ENCODE peak calls at places on chromosomes 2 and 18, in five cellular contexts. N is astrocyte of the spinal cord, U is GM12864, E is right atrium auricular region, V is AG10803. J is an unnamed sample.

GRCh38 chr2:216281881-216282280 is 90.4 kb downstream of the MARCHF4 start:
- DNase-seq in V (no peak), N (no peak), U (no peak), E (no peak), J (no peak)

GRCh38 chr2:48112911-48113687 is 206.8 kb upstream of the FBXO11 start:
- DNase-seq in E (no peak), N (peak; percentile 7), U (no peak), V (peak; percentile 60), J (no peak)

GRCh38 chr18:3151379-3152264 is 68.1 kb downstream of the MYOM1 start:
- DNase-seq in V (peak; percentile 32), N (peak; percentile 33), E (no peak), U (no peak), J (no peak)

GRCh38 chr2:225334524-225334923 is 65.0 kb upstream of the NYAP2 start:
- DNase-seq in N (peak; percentile 85), V (no peak), U (no peak), E (no peak), J (no peak)

GRCh38 chr2:85580206-85580605 is 2.8 kb downstream of the VAMP8 start:
- DNase-seq in V (no peak), U (no peak), N (no peak), E (no peak), J (no peak)

GRCh38 chr2:33529771-33530481 is 53.5 kb downstream of the RASGRP3 start:
- DNase-seq in U (no peak), V (peak; percentile 99), E (no peak), N (peak; percentile 89), J (no peak)

GRCh38 chr2:191637182-191638078 is 40.5 kb upstream of the NABP1 start:
- DNase-seq in U (no peak), N (peak; percentile 53), V (peak; percentile 73), E (no peak), J (no peak)

GRCh38 chr2:33215299-33215698 is 261.1 kb upstream of the RASGRP3 start:
- DNase-seq in N (peak; percentile 96), E (peak; percentile 74), U (no peak), V (peak; percentile 92), J (no peak)

GRCh38 chr2:120934891-120935338 is 199.2 kb downstream of the GLI2 start:
- DNase-seq in N (peak; percentile 88), U (no peak), E (peak; percentile 83), V (peak; percentile 89), J (peak; percentile 71)

GRCh38 chr2:101311390-101312019 is 3.0 kb upstream of the RNF149 start:
- DNase-seq in U (no peak), N (no peak), V (no peak), E (no peak), J (no peak)

GRCh38 chr2:132503621-132504200 is 87.1 kb downstream of the GPR39 start:
- DNase-seq in V (peak; percentile 85), N (peak; percentile 21), E (no peak), U (no peak), J (no peak)

DNA sequence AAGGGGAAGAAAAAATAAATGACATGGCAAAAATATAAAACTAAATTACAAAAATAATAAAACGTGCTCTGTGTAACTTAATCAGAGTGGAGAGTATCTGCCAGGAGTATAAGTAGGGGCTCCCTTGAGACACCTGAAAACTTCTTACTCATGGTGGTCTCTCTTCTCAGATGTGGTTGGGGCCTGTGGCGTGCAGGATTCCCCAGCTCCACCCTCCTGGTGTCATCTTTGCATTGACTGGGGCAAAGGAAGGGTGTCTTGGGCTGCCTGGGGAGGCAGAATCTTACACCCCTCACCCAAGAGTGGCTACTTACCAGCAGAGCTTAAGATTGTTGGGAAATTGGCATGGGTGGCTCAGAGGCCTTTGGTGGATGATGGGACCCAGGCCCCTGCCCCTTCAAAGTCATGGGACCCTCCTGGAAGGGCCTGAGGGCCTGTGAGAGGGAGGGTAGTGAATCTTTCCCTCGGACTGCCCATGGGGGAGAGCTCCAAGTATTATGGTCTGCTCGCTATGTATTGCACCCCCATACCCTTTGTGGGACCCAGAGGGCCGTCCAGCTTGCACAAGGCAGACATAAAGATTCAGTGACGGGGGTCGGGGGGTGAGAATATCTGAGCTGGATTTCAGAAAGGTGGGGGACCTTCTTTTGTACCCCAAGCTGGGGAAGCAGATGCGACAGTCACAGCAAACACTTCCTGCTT is 6.9 kb upstream of the TRAF3IP1 start:
- DNase-seq in V (no peak), E (no peak), N (no peak), U (no peak), J (no peak)
- H3K4me3 ChIP-seq in V (no peak overlapping the region), E (no peak overlapping the region), N (no peak overlapping the region), U (no peak overlapping the region), J (no peak overlapping the region)

GRCh38 chr2:219253753-219254589 is at the start of gene TUBA4A:
- DNase-seq in U (no peak), E (peak; percentile 88), N (peak; percentile 41), V (peak; percentile 53), J (no peak)
- TF ChIP-seq CTCF in U (no peak), E (peak; percentile 32), N (no peak), V (no peak), J (no peak)

DNA sequence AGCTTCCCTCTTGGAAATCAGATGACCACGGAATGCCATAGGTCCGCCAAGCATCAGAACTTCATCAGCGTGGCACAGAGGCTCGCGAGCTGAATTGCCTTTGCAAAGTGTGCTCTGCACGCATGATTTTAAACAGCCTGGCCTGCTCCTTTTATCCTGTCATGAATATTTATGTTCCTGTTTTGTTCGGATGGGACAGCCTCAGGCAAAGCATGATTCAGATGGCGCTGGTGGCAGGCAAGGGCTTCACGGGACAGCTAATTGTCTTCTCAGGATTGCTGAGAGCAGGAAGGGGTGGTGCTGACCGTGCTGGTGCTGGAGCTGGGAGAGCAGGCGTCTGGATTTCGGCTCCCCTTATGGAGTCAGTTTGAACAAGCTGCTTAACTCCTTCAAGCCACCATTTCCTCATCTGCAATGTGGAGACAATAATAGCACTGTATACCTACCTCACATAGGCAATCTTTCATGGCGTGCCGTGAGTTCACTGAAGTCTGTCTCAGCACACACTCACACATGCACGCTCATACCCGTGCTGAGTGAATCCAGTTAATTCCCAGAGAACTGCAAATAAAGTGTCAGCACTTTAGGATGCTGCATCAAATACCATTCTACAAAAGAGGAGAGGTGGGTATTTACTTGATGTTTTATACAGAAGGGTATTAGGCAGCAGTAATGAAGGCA is 79.7 kb upstream of the APCDD1 start:
- DNase-seq in E (no peak), V (peak; percentile 63), U (no peak), N (no peak), J (no peak)
- H3K4me3 ChIP-seq in E (no peak overlapping the region), V (no peak overlapping the region), U (no peak overlapping the region), N (no peak overlapping the region), J (no peak overlapping the region)

GRCh38 chr2:176699098-176699497 is 429.9 kb downstream of the MTX2 start:
- DNase-seq in E (no peak), N (no peak), U (no peak), V (no peak), J (no peak)

GRCh38 chr2:176699660-176700059 is 430.4 kb downstream of the MTX2 start:
- DNase-seq in U (no peak), V (no peak), E (no peak), N (no peak), J (no peak)

GRCh38 chr2:176704282-176704773 is 435.1 kb downstream of the MTX2 start:
- DNase-seq in E (no peak), N (no peak), U (no peak), V (peak; percentile 57), J (no peak)

DNA sequence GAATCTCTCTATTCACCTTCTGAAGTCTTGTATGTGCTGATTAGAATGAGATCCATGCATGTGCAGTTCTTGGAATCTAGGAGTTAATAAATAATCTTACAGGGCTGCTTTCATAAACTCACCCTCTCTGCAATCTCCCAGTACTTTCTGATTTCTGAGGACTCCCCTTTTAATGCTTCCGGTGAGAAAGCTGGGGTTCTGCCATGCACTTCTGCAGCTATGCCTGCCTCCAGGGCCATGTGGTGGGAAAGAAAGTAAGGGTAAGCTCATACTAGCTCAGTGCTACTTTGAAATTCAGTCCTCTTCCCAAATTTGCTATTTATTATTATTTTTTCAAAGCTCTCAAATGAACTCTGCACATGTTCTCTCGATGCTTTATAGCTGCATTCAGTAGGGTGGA is 432.9 kb downstream of the MTX2 start:
- DNase-seq in V (no peak), E (no peak), U (no peak), N (no peak), J (no peak)
- TF ChIP-seq CTCF in V (no peak), E (no peak), U (no peak), N (no peak), J (no peak)

GRCh38 chr2:4745056-4745455 is 947.1 kb upstream of the SOX11 start:
- DNase-seq in U (no peak), E (no peak), N (no peak), V (no peak), J (no peak)
- H3K4me3 ChIP-seq in U (no peak overlapping the region), E (no peak overlapping the region), N (no peak overlapping the region), V (no peak overlapping the region), J (no peak overlapping the region)

GRCh38 chr18:66495844-66496243 is 108.0 kb downstream of the CDH19 start:
- DNase-seq in V (no peak), N (peak; percentile 48), E (no peak), U (peak; percentile 7), J (peak; percentile 46)
- TF ChIP-seq CTCF in V (no peak), N (peak; percentile 39), E (peak; percentile 46), U (peak; percentile 32), J (peak; percentile 76)

GRCh38 chr2:29229640-29230039 is 114.4 kb downstream of the CLIP4 start:
- DNase-seq in V (no peak), N (no peak), U (no peak), E (no peak), J (no peak)

GRCh38 chr2:29228947-29229346 is 113.7 kb downstream of the CLIP4 start:
- DNase-seq in U (no peak), E (no peak), V (no peak), N (no peak), J (no peak)

GRCh38 chr2:29226808-29227207 is 111.6 kb downstream of the CLIP4 start:
- DNase-seq in V (no peak), N (no peak), U (no peak), E (no peak), J (no peak)

GRCh38 chr2:29226375-29226774 is 111.2 kb downstream of the CLIP4 start:
- DNase-seq in V (no peak), U (no peak), E (no peak), N (no peak), J (no peak)

DNA sequence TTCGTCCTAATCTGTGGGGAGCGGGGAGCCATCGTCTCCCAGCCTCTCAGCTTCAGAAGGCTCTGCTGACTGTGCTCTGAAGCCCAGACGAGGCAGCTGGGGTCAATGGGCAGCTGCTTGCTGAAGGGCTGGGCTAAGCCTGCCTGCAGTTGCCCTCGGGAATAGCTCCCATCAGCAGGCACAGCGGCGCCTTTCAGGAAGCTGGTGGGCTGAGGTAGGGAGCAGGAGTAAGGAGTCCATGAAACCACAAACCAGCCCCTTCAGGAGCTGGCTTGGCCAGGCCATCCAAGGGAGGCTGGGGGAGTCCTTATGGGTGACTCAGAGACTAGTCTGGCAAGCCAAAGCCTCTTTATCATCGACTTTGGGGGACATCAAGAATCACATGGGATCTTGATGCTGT is 113.1 kb downstream of the CLIP4 start:
- DNase-seq in U (no peak), E (no peak), V (no peak), N (peak; percentile 37), J (no peak)
- H3K4me3 ChIP-seq in U (no peak overlapping the region), E (no peak overlapping the region), V (no peak overlapping the region), N (no peak overlapping the region), J (no peak overlapping the region)